ENCODE peak calls at places on chromosomes 13 and 19, in four cellular contexts. K, D, N and P are unnamed samples.
A peak's percentile ranks its signal among the peaks of the same experiment; 100 is the strongest.

GRCh38 chr19:11361037-11361770 is 6.0 kb downstream of the PLPPR2 start:
- DNase-seq in K (no peak), D (no peak), N (peak; percentile 93), P (no peak)

GRCh38 chr19:47284324-47284899 is 9.7 kb downstream of the INAFM1 start:
- DNase-seq in N (peak; percentile 34), D (no peak), K (no peak), P (peak; percentile 53)

GRCh38 chr13:31111136-31111535 is 50.6 kb downstream of the HSPH1 start:
- DNase-seq in D (no peak), N (no peak), K (no peak), P (no peak)

GRCh38 chr13:23941216-23941615 is 43.9 kb upstream of the C1QTNF9B start:
- DNase-seq in N (no peak), D (no peak), K (no peak), P (no peak)

GRCh38 chr19:42250249-42250665 is 4.7 kb downstream of the ERF start:
- DNase-seq in N (no peak), K (no peak), D (no peak), P (no peak)

GRCh38 chr19:54190942-54191670 is at the start of gene TSEN34:
- DNase-seq in D (no peak), K (no peak), N (peak; percentile 83), P (peak; percentile 71)

GRCh38 chr13:50474094-50474654 is 369.3 kb downstream of the DLEU7 start:
- DNase-seq in N (no peak), D (no peak), K (no peak), P (no peak)

GRCh38 chr13:29883941-29884518 is 33.6 kb upstream of the UBL3 start:
- DNase-seq in D (no peak), K (no peak), N (no peak), P (no peak)

GRCh38 chr13:40016953-40017660 is 361.6 kb downstream of the COG6 start:
- DNase-seq in K (no peak), D (no peak), N (no peak), P (no peak)

GRCh38 chr19:57648336-57649003 is 15.5 kb downstream of the ZNF211 start:
- DNase-seq in K (no peak), N (no peak), D (no peak), P (no peak)
- TF ChIP-seq CREB1 in K (no peak), N (no peak), D (no peak), P (no peak)

GRCh38 chr13:112756081-112756480 is 66.2 kb downstream of the ATP11A start:
- DNase-seq in D (no peak), K (no peak), N (no peak), P (no peak)
- TF ChIP-seq CEBPB in D (no peak), K (no peak), N (no peak), P (no peak)

DNA sequence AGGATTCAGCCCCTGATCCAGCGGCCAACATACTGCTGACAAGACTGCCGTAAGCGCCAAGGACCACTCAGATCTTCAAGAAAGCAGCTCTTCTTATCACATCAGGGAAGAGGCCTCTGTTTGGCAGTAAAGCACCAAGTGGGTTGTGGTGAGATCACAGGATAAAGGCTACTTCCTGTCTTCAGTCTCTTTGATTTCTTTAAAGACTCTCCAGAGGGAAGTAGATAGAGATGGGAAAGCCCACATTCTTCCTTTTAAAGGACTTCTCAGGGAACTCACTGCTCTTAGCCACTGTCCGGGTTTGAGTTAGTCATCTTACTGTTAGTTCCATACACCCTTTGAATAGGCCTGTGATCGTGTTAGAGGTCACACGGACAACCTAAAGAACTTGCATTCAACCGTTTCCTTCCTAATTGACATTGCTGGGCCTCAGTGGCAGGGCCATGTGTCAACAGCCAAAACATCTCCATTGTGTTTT is 47.2 kb upstream of the POMP start:
- DNase-seq in K (no peak), N (peak; percentile 24), D (no peak), P (no peak)
- TF ChIP-seq CREB1 in K (no peak), N (no peak), D (no peak), P (no peak)

GRCh38 chr19:43532571-43532961 is 422 bp upstream of the ZNF575 start:
- DNase-seq in N (no peak), D (no peak), K (no peak), P (no peak)
- TF ChIP-seq CEBPB in N (no peak), D (no peak), K (no peak), P (no peak)

DNA sequence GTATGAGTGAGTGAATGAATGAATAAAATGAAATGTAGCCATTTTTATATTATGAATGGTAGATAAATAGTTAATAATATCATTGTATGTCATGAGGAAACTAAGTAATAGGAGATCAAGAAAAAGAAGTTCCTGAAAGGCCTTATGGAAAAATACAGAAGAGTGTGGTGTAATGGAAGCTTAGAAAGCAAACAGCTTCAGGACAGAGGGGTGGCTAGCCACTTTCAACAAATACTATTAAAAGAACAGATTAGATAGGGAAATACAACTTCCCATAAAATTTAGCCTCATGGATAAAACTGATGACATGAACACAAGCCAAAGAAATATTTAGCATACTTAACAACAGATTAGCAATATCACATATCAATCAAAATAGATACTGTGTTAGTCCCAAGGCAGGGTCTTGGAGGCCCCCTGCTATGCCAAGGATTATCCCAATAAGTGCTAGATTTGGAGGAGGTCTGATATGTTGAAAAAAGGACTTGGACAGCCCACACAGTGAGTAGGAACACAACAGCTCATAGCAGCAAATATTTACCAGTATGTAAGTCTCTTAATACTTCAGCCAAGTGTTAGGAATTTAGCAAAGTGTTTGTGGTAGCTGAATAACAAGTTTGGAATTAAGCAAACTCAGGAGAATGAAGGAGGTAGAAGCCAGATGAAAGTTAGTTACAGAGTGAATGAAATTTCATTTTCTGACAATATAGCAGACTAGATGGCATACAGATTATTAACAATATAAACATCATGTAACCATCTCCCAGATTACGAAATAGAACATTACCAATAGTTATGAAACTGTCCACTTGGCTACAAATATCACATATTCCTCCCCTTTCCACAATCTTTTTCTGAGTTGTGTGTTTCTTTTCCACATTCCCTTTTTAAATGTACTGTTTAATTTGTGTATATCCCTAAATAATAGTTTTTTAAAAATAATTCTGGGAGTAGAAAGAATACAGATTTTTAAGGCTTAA is 1632.0 kb downstream of the PCDH9 start:
- DNase-seq in N (no peak), K (no peak), D (no peak), P (no peak)
- TF ChIP-seq CREB1 in N (no peak), K (no peak), D (no peak), P (no peak)

GRCh38 chr13:109869312-109870237 is 83.2 kb upstream of the IRS2 start:
- DNase-seq in D (no peak), K (no peak), N (peak; percentile 15), P (no peak)
- TF ChIP-seq CEBPB in D (no peak), K (no peak), N (no peak), P (no peak)

GRCh38 chr19:16338470-16339360 is 14.1 kb downstream of the KLF2 start:
- DNase-seq in D (no peak), N (no peak), K (peak; percentile 59), P (peak; percentile 28)
- TF ChIP-seq CREB1 in D (no peak), N (no peak), K (peak; percentile 37), P (no peak)

GRCh38 chr13:44756411-44756810 is 180.3 kb upstream of the TSC22D1 start:
- DNase-seq in K (no peak), N (no peak), D (no peak), P (no peak)
- TF ChIP-seq CEBPB in K (no peak), N (no peak), D (no peak), P (no peak)

GRCh38 chr19:8515317-8515716 is 1.4 kb upstream of the ZNF414 start:
- DNase-seq in D (no peak), N (no peak), K (no peak), P (no peak)

GRCh38 chr19:8513687-8514504 is at the start of gene ZNF414:
- DNase-seq in D (peak; percentile 96), K (peak; percentile 60), N (peak; percentile 98), P (peak; percentile 83)

GRCh38 chr19:8518536-8518935 is 4.6 kb upstream of the ZNF414 start:
- DNase-seq in D (no peak), K (no peak), N (no peak), P (no peak)

GRCh38 chr19:8519388-8519787 is 5.4 kb upstream of the ZNF414 start:
- DNase-seq in N (no peak), D (no peak), K (no peak), P (no peak)

DNA sequence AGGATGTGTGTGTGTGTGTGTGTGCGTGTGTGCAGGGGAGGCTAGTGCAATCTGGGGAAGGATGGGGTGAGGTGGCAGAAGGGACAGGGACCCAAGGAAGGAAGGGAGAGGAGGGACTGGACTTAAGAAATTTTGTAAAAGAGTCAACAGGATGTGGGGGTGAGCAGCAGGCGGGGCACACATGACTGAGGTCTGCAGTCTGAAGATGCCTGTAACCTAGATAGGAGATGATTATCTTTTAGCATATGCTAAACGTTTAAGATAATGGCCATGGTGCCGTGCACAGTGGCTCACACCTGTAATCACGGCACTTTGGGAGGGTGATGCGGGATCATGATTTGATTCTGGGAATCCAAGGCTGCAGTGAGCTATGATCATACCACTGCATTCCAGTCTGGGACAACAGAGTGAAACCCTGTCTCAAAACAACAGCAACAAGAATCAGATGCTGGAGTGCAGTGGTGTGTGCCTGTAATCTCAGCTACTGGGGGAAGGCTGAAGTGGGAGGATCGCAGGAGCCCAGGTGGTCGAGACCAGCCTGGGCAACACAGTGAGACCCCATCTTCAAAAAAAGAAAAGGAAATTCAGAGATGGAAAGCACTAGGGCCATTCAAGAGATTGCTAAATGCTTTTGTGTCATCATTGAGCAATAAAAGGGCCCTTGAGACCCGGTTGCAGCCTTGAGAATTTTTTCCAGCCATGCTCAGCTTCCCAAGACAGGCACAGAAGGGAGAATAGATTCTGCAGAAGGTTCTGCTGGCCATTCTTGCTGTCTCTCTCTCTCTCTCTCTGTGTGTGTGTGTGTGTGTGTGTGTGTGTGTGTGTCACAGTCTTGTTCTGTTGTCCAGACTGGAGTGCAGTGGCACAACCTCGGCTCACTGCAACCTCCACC is 3.8 kb upstream of the ZNF414 start:
- DNase-seq in K (no peak), D (no peak), N (no peak), P (no peak)
- TF ChIP-seq CREB1 in K (no peak), D (no peak), N (no peak), P (no peak)